ENCODE peak calls at places on chromosomes 16 and 17, in five cellular contexts. L is activated CD8-positive, alpha-beta T cell treated with anti-CD3 and anti-CD28 coated beads, Interleukin-2, amount 10 ng/mL, durations not matched to agents 7 days and 5 days; R is mucosa of descending colon; T is stimulated activated CD4-positive, alpha-beta T cell treated with anti-CD3 and anti-CD28 coated beads, Interleukin-1b, Interleukin-23, amount 100 ng/mL, for 24 hours; H is NCI-H774. X is an unnamed sample.

GRCh38 chr16:23729503-23730424 is 16.7 kb upstream of the ERN2 start:
- DNase-seq in L (no peak), R (peak), T (no peak), H (no peak), X (peak)

GRCh38 chr17:83160443-83161297 is 81.3 kb downstream of the METRNL start:
- DNase-seq in L (no peak), R (no peak), T (no peak), H (no peak), X (no peak)

GRCh38 chr16:50539822-50540710 is 8.1 kb upstream of the NKD1 start:
- DNase-seq in L (no peak), R (no peak), T (no peak), H (no peak), X (no peak)

GRCh38 chr16:50587543-50587942 is 39.3 kb downstream of the NKD1 start:
- DNase-seq in L (no peak), R (no peak), T (no peak), H (no peak), X (no peak)

GRCh38 chr16:73420244-73421040 is 372.5 kb upstream of the ZFHX3 start:
- DNase-seq in L (no peak), R (no peak), T (no peak), H (no peak), X (no peak)

GRCh38 chr17:52159159-52159809 is 770 bp upstream of the CA10 start:
- DNase-seq in L (no peak), R (no peak), T (no peak), H (no peak), X (no peak)

GRCh38 chr17:2821868-2822267 is 25.6 kb downstream of the RAP1GAP2 start:
- DNase-seq in L (no peak), R (no peak), T (no peak), H (no peak), X (no peak)

GRCh38 chr17:28406478-28406824 is 439 bp upstream of the SLC46A1 start:
- DNase-seq in L (no peak), R (no peak), T (no peak), H (peak), X (peak)

GRCh38 chr17:40963838-40964237 is 2.9 kb downstream of the KRT39 start:
- DNase-seq in L (no peak), R (peak), T (no peak), H (no peak), X (no peak)

GRCh38 chr16:21638573-21638975 is 13.8 kb downstream of the IGSF6 start:
- DNase-seq in L (peak), R (no peak), T (no peak), H (no peak), X (no peak)

GRCh38 chr16:19520861-19521331 is 1.0 kb downstream of the GDE1 start:
- DNase-seq in L (no peak), R (peak), T (no peak), H (no peak), X (no peak)

GRCh38 chr17:79909121-79909520 is 69.9 kb upstream of the CBX4 start:
- DNase-seq in L (no peak), R (no peak), T (no peak), H (no peak), X (no peak)

GRCh38 chr17:42122371-42123303 is at the start of gene HSPB9:
- DNase-seq in L (no peak), R (peak), T (no peak), H (peak), X (peak)

GRCh38 chr17:80318166-80318565 is 57.5 kb downstream of the RNF213 start:
- DNase-seq in L (no peak), R (no peak), T (no peak), H (no peak), X (no peak)

GRCh38 chr16:54176376-54176901 is 110.1 kb downstream of the IRX3 start:
- DNase-seq in L (no peak), R (peak), T (no peak), H (no peak), X (no peak)

GRCh38 chr16:12147681-12148479 is 171.3 kb downstream of the SNX29 start:
- DNase-seq in L (no peak), R (no peak), T (no peak), H (no peak), X (no peak)

GRCh38 chr17:28612936-28613872 is 781 bp downstream of the RSKR start:
- DNase-seq in L (peak), R (peak), T (no peak), H (no peak), X (peak)

GRCh38 chr17:41586863-41587495 is at the start of gene KRT14:
- DNase-seq in L (no peak), R (no peak), T (no peak), H (no peak), X (no peak)

GRCh38 chr17:30926516-30926915 is 4.8 kb downstream of the ADAP2 start:
- DNase-seq in L (no peak), R (no peak), T (no peak), H (no peak), X (no peak)

GRCh38 chr16:56513972-56514371 is 5.9 kb downstream of the BBS2 start:
- DNase-seq in L (peak), R (peak), T (peak), H (no peak), X (peak)